ENCODE peak calls at places on chromosome 12, in five cellular contexts. G is cardiac muscle cell, D is GM20000, Z is prostate gland, L is mesothelial cell of epicardium. Y is an unnamed sample.

GRCh38 chr12:107929436-107929835 is 154.9 kb downstream of the ASCL4 start:
- DNase-seq in G (peak; percentile 21), D (peak; percentile 18), Z (no peak), L (no peak), Y (no peak)

GRCh38 chr12:27868165-27868564 is 88.1 kb upstream of the MANSC4 start:
- DNase-seq in G (peak; percentile 94), D (no peak), Z (no peak), L (no peak), Y (no peak)

GRCh38 chr12:49970658-49971057 is 2.1 kb upstream of the AQP6 start:
- DNase-seq in G (no peak), D (no peak), Z (no peak), L (no peak), Y (no peak)

GRCh38 chr12:130137141-130138018 is 24.9 kb upstream of the FZD10 start:
- DNase-seq in G (no peak), D (no peak), Z (peak; percentile 32), L (no peak), Y (no peak)

GRCh38 chr12:53345486-53346195 is 9.5 kb upstream of the SP7 start:
- DNase-seq in G (peak; percentile 88), D (peak; percentile 3), Z (no peak), L (no peak), Y (peak; percentile 35)

GRCh38 chr12:87982208-87982607 is 47.0 kb downstream of the C12orf50 start:
- DNase-seq in G (peak; percentile 11), D (no peak), Z (no peak), L (no peak), Y (no peak)

GRCh38 chr12:120825337-120825736 is 78.8 kb downstream of the SPPL3 start:
- DNase-seq in G (no peak), D (no peak), Z (no peak), L (no peak), Y (no peak)

GRCh38 chr12:117140397-117141096 is 41.3 kb upstream of the TESC start:
- DNase-seq in G (no peak), D (no peak), Z (peak; percentile 26), L (no peak), Y (no peak)

GRCh38 chr12:77485961-77486579 is 344.6 kb upstream of the NAV3 start:
- DNase-seq in G (no peak), D (no peak), Z (no peak), L (no peak), Y (no peak)

GRCh38 chr12:50132505-50133135 is 20.6 kb downstream of the COX14 start:
- DNase-seq in G (peak; percentile 71), D (peak; percentile 37), Z (no peak), L (no peak), Y (no peak)

GRCh38 chr12:121753844-121754264 is 39.6 kb downstream of the RHOF start:
- DNase-seq in G (no peak), D (no peak), Z (peak; percentile 69), L (no peak), Y (no peak)

GRCh38 chr12:71999795-72000194 is 61.1 kb downstream of the TPH2 start:
- DNase-seq in G (no peak), D (no peak), Z (no peak), L (no peak), Y (no peak)

GRCh38 chr12:110037315-110037714 is 11.0 kb downstream of the C12orf76 start:
- DNase-seq in G (no peak), D (no peak), Z (no peak), L (no peak), Y (no peak)

GRCh38 chr12:15851919-15852318 is 30.3 kb upstream of the STRAP start:
- DNase-seq in G (no peak), D (no peak), Z (no peak), L (no peak), Y (no peak)

GRCh38 chr12:66903782-66904396 is 225.0 kb upstream of the GRIP1 start:
- DNase-seq in G (no peak), D (no peak), Z (no peak), L (no peak), Y (no peak)

GRCh38 chr12:130266751-130267150 is 70.9 kb upstream of the PIWIL1 start:
- DNase-seq in G (no peak), D (no peak), Z (peak; percentile 22), L (no peak), Y (peak; percentile 35)

GRCh38 chr12:34151019-34151418 is 128.7 kb downstream of the ALG10 start:
- DNase-seq in G (no peak), D (no peak), Z (no peak), L (no peak), Y (no peak)

GRCh38 chr12:2891240-2892053 is 756 bp downstream of the TULP3 start:
- DNase-seq in G (peak; percentile 71), D (no peak), Z (peak; percentile 30), L (peak; percentile 36), Y (peak; percentile 72)

GRCh38 chr12:67910360-67911292 is 78.6 kb upstream of the IFNG-AS1 start:
- DNase-seq in G (peak; percentile 66), D (no peak), Z (no peak), L (no peak), Y (no peak)

GRCh38 chr12:108102363-108102762 is 26.7 kb upstream of the WSCD2 start:
- DNase-seq in G (no peak), D (no peak), Z (no peak), L (no peak), Y (no peak)

GRCh38 chr12:71125515-71125914 is 32.3 kb downstream of the TSPAN8 start:
- DNase-seq in G (peak; percentile 37), D (no peak), Z (no peak), L (no peak), Y (no peak)

GRCh38 chr12:91182664-91183455 is at the start of gene DCN:
- DNase-seq in G (peak; percentile 61), D (no peak), Z (no peak), L (no peak), Y (no peak)

GRCh38 chr12:56768424-56768823 is 5.3 kb downstream of the HSD17B6 start:
- DNase-seq in G (no peak), D (no peak), Z (peak; percentile 79), L (no peak), Y (no peak)

GRCh38 chr12:78938341-78939084 is 73.9 kb downstream of the SYT1 start:
- DNase-seq in G (no peak), D (no peak), Z (no peak), L (no peak), Y (no peak)

GRCh38 chr12:70005864-70006618 is 181.0 kb downstream of the MYRFL start:
- DNase-seq in G (no peak), D (no peak), Z (no peak), L (no peak), Y (no peak)

GRCh38 chr12:93570552-93571359 is 1.7 kb upstream of the SOCS2 start:
- DNase-seq in G (peak; percentile 97), D (peak; percentile 88), Z (peak; percentile 94), L (peak; percentile 85), Y (peak; percentile 89)

GRCh38 chr12:66398931-66399625 is 96.8 kb downstream of the HELB start:
- DNase-seq in G (no peak), D (no peak), Z (no peak), L (no peak), Y (no peak)

GRCh38 chr12:85424581-85425348 is 144.7 kb downstream of the ALX1 start:
- DNase-seq in G (peak; percentile 50), D (peak; percentile 35), Z (no peak), L (no peak), Y (peak; percentile 37)
- TF ChIP-seq CTCF in G (peak; percentile 56), D (peak; percentile 0), Z (peak; percentile 39), L (peak; percentile 59), Y (peak; percentile 57)

DNA sequence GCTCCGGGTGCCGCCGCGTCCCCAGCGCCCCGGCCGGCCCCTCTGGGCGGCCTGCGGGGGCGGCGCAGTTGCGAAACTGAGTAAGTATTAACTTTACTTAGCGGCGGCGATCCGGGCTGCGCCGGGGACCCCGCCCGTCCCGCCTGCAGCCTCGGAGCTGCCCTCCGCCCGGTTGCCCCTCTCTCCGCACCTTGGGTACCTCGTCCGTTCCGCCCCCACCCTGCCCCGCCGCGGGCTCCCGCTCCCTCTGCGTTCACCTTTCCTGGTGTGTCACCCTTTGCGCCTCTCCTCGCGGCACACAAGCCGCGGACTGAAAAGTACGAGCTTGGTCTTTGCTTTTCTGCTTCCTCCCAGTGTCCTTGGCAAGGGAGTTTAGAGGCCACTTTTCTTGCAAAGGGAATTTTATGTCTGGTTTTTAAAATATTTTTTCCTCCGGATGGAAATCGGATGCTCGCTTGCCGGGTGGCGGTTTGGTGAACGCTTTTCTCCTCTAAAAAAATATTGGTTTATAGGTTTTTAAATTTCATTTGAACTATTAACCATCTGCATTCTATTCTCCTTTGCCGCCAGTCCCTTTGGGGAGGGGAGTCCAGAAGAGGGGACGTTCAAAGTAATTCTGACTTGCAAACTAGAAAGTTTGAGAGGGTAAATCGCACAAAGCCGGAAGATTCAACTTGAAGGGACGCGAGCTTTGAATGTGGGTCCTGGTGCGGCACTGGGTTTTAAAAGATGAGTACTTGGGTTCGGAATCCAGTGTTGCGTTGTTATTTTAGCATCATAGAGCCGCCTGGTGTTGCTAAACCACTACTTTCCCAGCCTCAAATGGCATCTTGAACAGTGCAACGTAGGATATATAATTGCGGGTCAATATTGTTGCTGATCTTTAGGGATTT is 833 bp downstream of the RASSF8 start:
- DNase-seq in G (peak; percentile 88), D (peak; percentile 68), Z (peak; percentile 40), L (peak; percentile 28), Y (peak; percentile 11)
- TF ChIP-seq CTCF in G (no peak), D (no peak), Z (peak; percentile 19), L (no peak), Y (no peak)

GRCh38 chr12:103834897-103835390 is 6.1 kb downstream of the NT5DC3 start:
- DNase-seq in G (no peak), D (no peak), Z (no peak), L (no peak), Y (peak; percentile 16)

GRCh38 chr12:103832048-103832798 is 8.8 kb downstream of the NT5DC3 start:
- DNase-seq in G (no peak), D (peak; percentile 14), Z (no peak), L (no peak), Y (no peak)

GRCh38 chr12:103833095-103833777 is 7.8 kb downstream of the NT5DC3 start:
- DNase-seq in G (peak; percentile 58), D (no peak), Z (no peak), L (no peak), Y (no peak)

GRCh38 chr12:103836345-103836744 is 4.7 kb downstream of the NT5DC3 start:
- DNase-seq in G (no peak), D (no peak), Z (no peak), L (no peak), Y (no peak)

DNA sequence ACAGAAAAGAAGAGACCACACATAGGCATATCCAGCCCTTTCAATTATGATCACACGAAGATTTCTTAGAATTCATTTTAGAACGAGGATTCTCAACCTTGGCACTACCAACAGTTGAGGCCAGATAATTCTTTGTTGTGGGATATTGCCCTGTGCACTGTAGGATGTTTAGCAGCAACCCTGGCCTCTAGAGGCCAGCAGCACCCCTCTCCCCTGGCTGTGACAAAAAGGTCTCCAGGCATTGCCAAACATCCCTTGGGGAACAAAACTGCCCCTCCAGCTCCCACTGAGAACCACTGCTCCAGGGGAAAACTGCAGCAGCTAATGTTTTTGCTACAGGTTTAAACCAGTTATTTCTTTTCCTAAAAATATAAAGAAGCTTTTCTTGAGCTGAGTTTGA is 7.1 kb downstream of the NT5DC3 start:
- DNase-seq in G (no peak), D (no peak), Z (no peak), L (no peak), Y (no peak)
- TF ChIP-seq CTCF in G (no peak), D (peak; percentile 12), Z (no peak), L (no peak), Y (no peak)

DNA sequence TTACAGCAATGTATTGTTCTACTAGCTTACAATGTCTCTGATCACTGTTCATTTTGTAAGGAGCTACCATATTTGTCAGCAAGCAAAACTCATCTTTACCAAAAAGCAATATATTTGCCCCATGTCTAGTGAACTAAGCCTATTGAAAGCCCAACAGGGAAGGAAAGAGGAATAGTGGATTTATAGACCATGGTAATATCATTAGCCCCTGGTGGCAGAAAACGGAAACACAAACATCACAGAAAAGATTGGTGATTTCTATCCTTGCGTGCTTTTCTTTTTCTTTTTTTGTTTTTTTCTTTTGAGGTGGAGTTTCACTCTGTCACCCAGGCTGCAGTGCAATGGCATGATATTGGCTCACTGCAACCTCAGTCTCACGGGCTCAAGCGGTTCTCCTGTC is 1562.4 kb upstream of the TMEM132C start:
- DNase-seq in G (no peak), D (no peak), Z (no peak), L (no peak), Y (no peak)
- TF ChIP-seq CTCF in G (no peak), D (no peak), Z (no peak), L (peak; percentile 62), Y (peak; percentile 44)

Y was measured in nephron progenitor cell.